ENCODE peak calls at places on chromosomes 11 and 22, in nine cellular contexts. Y is tibial artery, R is tibial nerve, G is GM23338, C is AG04450, V is lower lobe of right lung, I is transverse colon, N is astrocyte of the spinal cord, X is fibroblast of lung. O is an unnamed sample.

GRCh38 chr22:26362471-26362870 is 66.6 kb upstream of the ASPHD2 start:
- DNase-seq in V (no peak), X (no peak), C (no peak), G (no peak), N (no peak), Y (no peak), R (no peak), I (no peak), O (no peak)

GRCh38 chr11:106466441-106467190 is 389.2 kb downstream of the AASDHPPT start:
- DNase-seq in V (no peak), C (peak), Y (no peak), N (peak), I (no peak), R (no peak), X (peak), G (no peak), O (no peak)

GRCh38 chr11:62882811-62883496 is 2.3 kb downstream of the SLC3A2 start:
- DNase-seq in G (no peak), Y (no peak), R (no peak), X (peak), I (no peak), C (no peak), N (no peak), V (no peak), O (no peak)

GRCh38 chr11:66864924-66865697 is 8.2 kb downstream of the LRFN4 start:
- DNase-seq in X (no peak), I (no peak), R (no peak), N (no peak), G (no peak), C (no peak), Y (no peak), V (no peak), O (no peak)

GRCh38 chr11:59247535-59248227 is 35.0 kb upstream of the MPEG1 start:
- DNase-seq in X (peak), Y (peak), R (peak), N (peak), G (no peak), C (no peak), V (peak), I (no peak), O (peak)

GRCh38 chr11:10309163-10310093 is 4.6 kb downstream of the ADM start:
- DNase-seq in I (peak), R (no peak), V (peak), X (peak), Y (peak), C (no peak), N (peak), G (peak), O (peak)

GRCh38 chr22:27810566-27810965 is 9.0 kb upstream of the MN1 start:
- DNase-seq in Y (peak), I (peak), V (no peak), X (peak), C (peak), N (no peak), G (no peak), R (peak), O (peak)

GRCh38 chr11:59550842-59551650 is 39.7 kb downstream of the OR4D9 start:
- DNase-seq in Y (peak), G (peak), N (peak), V (peak), I (peak), C (peak), R (peak), X (peak), O (peak)

GRCh38 chr22:46137218-46137766 is 13.0 kb upstream of the PPARA start:
- DNase-seq in N (no peak), G (no peak), X (no peak), Y (no peak), V (no peak), C (no peak), R (no peak), I (no peak), O (no peak)

GRCh38 chr22:32751065-32751739 is 50.3 kb upstream of the TIMP3 start:
- DNase-seq in Y (no peak), V (no peak), X (no peak), C (no peak), G (no peak), R (no peak), N (no peak), I (no peak), O (no peak)

GRCh38 chr22:25402501-25403283 is 161.8 kb upstream of the GRK3 start:
- DNase-seq in V (no peak), I (peak), X (peak), R (no peak), C (no peak), G (no peak), N (no peak), Y (no peak), O (no peak)

GRCh38 chr11:111059726-111060125 is 185.8 kb upstream of the POU2AF2 start:
- DNase-seq in N (peak), G (no peak), X (no peak), R (no peak), C (no peak), I (no peak), V (no peak), Y (no peak), O (no peak)

GRCh38 chr22:29992341-29993275 is 87.7 kb upstream of the HORMAD2 start:
- DNase-seq in I (no peak), V (no peak), C (no peak), N (peak), R (no peak), Y (no peak), X (no peak), G (peak), O (no peak)

GRCh38 chr11:70067591-70068341 is 10.4 kb upstream of the ANO1 start:
- DNase-seq in X (no peak), I (no peak), V (no peak), N (no peak), Y (no peak), C (no peak), R (no peak), G (peak), O (no peak)

GRCh38 chr22:41094036-41094435 is 1.6 kb downstream of the EP300 start:
- DNase-seq in N (peak), C (no peak), X (peak), I (peak), Y (no peak), G (peak), V (no peak), R (no peak), O (no peak)

GRCh38 chr11:61967177-61967923 is at the start of gene FTH1:
- DNase-seq in G (peak), C (peak), I (peak), V (peak), Y (peak), X (peak), N (peak), R (peak), O (peak)

GRCh38 chr11:123640677-123641494 is 13.5 kb downstream of the SCN3B start:
- DNase-seq in R (no peak), X (peak), V (no peak), G (peak), N (peak), I (peak), C (no peak), Y (no peak), O (no peak)

GRCh38 chr11:46914363-46914762 is 4.0 kb downstream of the LRP4 start:
- DNase-seq in I (no peak), R (no peak), V (no peak), Y (no peak), G (no peak), X (peak), N (peak), C (no peak), O (no peak)

GRCh38 chr22:20430101-20430640 is 7.5 kb downstream of the SCARF2 start:
- DNase-seq in I (no peak), X (no peak), V (peak), Y (no peak), C (no peak), R (no peak), G (no peak), N (no peak), O (no peak)

GRCh38 chr22:20429254-20430100 is 8.1 kb downstream of the SCARF2 start:
- DNase-seq in C (no peak), V (peak), X (no peak), I (peak), N (no peak), Y (no peak), G (peak), R (no peak), O (no peak)

GRCh38 chr22:20432244-20432686 is 5.4 kb downstream of the SCARF2 start:
- DNase-seq in R (no peak), X (no peak), V (peak), C (no peak), G (no peak), N (no peak), I (no peak), Y (no peak), O (no peak)

GRCh38 chr22:20431520-20432237 is 5.9 kb downstream of the SCARF2 start:
- DNase-seq in Y (no peak), G (peak), I (no peak), X (no peak), C (no peak), V (peak), R (no peak), N (no peak), O (no peak)

GRCh38 chr22:20430641-20431519 is 6.7 kb downstream of the SCARF2 start:
- DNase-seq in V (peak), X (peak), Y (no peak), I (peak), C (no peak), G (peak), N (no peak), R (no peak), O (no peak)
- H3K4me3 ChIP-seq in V (peak), X (no peak), Y (no peak), I (peak), C (no peak), G (peak), N (no peak), R (peak), O (no peak)

DNA sequence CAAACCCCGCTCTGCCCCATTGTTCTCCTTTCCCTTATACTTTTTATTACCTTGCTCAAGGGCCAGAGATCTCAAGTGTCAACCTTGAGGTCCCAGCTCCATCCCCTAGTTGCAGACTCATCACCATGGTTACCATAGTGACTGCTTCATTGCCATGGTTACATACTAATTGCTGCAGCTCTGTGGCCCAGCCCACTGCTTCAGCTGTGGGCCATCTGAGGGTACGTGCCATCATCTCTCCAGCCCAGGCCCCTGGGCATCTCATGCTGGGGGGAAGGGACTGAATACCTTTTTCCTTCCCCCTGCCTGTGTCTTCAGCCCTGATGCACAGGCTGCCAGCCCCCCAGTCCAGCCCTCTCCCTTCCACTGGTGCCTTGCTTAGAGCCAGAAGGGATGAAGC is 22.2 kb downstream of the TREH start:
- DNase-seq in R (no peak), V (no peak), X (no peak), C (no peak), G (peak), Y (no peak), I (no peak), N (no peak), O (no peak)
- H3K4me3 ChIP-seq in R (no peak), V (no peak), X (no peak), C (no peak), G (no peak), Y (no peak), I (no peak), N (no peak), O (no peak)

GRCh38 chr22:50305393-50305657 is 2.1 kb downstream of the PLXNB2 start:
- DNase-seq in I (no peak), G (no peak), R (no peak), X (no peak), V (no peak), N (no peak), Y (no peak), C (no peak), O (no peak)
- H3K4me3 ChIP-seq in I (peak), G (no peak), R (peak), X (peak), V (peak), N (peak), Y (peak), C (peak), O (peak)

GRCh38 chr11:57596266-57596885 is 1.1 kb upstream of the SERPING1 start:
- DNase-seq in X (no peak), I (no peak), Y (no peak), G (no peak), R (no peak), V (no peak), C (no peak), N (no peak), O (no peak)

GRCh38 chr11:57598831-57599155 is 1.3 kb downstream of the SERPING1 start:
- DNase-seq in C (no peak), N (no peak), G (no peak), X (peak), R (no peak), Y (no peak), I (no peak), V (no peak), O (no peak)

GRCh38 chr11:57597461-57597892 is at the start of gene SERPING1:
- DNase-seq in R (peak), C (no peak), N (no peak), X (peak), Y (peak), I (peak), V (peak), G (peak), O (no peak)

GRCh38 chr11:57599381-57599780 is 1.9 kb downstream of the SERPING1 start:
- DNase-seq in I (no peak), V (no peak), Y (no peak), G (no peak), R (no peak), N (no peak), C (no peak), X (peak), O (no peak)

GRCh38 chr11:57597971-57598830 is 716 bp downstream of the SERPING1 start:
- DNase-seq in G (peak), Y (peak), R (peak), V (peak), X (peak), C (no peak), I (peak), N (no peak), O (no peak)
- H3K4me3 ChIP-seq in G (peak), Y (peak), R (peak), V (peak), X (peak), C (peak), I (peak), N (peak), O (peak)